ENCODE peak calls at places on chromosome 11, in nine cellular contexts. One of them, this sample, is unnamed.

GRCh38 chr11:120928506-120929062 is 95.3 kb upstream of the TBCEL start:
- DNase-seq in AG08396: no peak
- DNase-seq in NCI-H1417 treated with DMSO at 0.1 percent for 48 hours: no peak
- DNase-seq in DMS153: no peak
- DNase-seq in iPS-NIHi11: no peak
- DNase-seq in bronchial epithelial cell: no peak
- DNase-seq in retinal pigment epithelial cell: no peak
- DNase-seq in GM23248: no peak
- DNase-seq in skeletal muscle cell: no peak
- DNase-seq in this sample: no peak

GRCh38 chr11:117490911-117491310 is 163.3 kb downstream of the CEP164 start:
- DNase-seq in AG08396: no peak
- DNase-seq in NCI-H1417 treated with DMSO at 0.1 percent for 48 hours: no peak
- DNase-seq in DMS153: no peak
- DNase-seq in iPS-NIHi11: no peak
- DNase-seq in bronchial epithelial cell: no peak
- DNase-seq in retinal pigment epithelial cell: no peak
- DNase-seq in GM23248: no peak
- DNase-seq in skeletal muscle cell: no peak
- DNase-seq in this sample: no peak

GRCh38 chr11:29328961-29329441 is 687.8 kb downstream of the KCNA4 start:
- DNase-seq in AG08396: peak
- DNase-seq in NCI-H1417 treated with DMSO at 0.1 percent for 48 hours: peak
- DNase-seq in DMS153: peak
- DNase-seq in iPS-NIHi11: peak
- DNase-seq in bronchial epithelial cell: peak
- DNase-seq in retinal pigment epithelial cell: peak
- DNase-seq in GM23248: peak
- DNase-seq in skeletal muscle cell: no peak
- DNase-seq in this sample: no peak

GRCh38 chr11:19451609-19452008 is 210.9 kb upstream of the E2F8 start:
- DNase-seq in AG08396: no peak
- DNase-seq in NCI-H1417 treated with DMSO at 0.1 percent for 48 hours: no peak
- DNase-seq in DMS153: no peak
- DNase-seq in iPS-NIHi11: no peak
- DNase-seq in bronchial epithelial cell: no peak
- DNase-seq in retinal pigment epithelial cell: no peak
- DNase-seq in GM23248: no peak
- DNase-seq in skeletal muscle cell: no peak
- DNase-seq in this sample: no peak

GRCh38 chr11:11250470-11250869 is 102.6 kb downstream of the CSNK2A3 start:
- DNase-seq in AG08396: no peak
- DNase-seq in NCI-H1417 treated with DMSO at 0.1 percent for 48 hours: no peak
- DNase-seq in DMS153: no peak
- DNase-seq in iPS-NIHi11: no peak
- DNase-seq in bronchial epithelial cell: no peak
- DNase-seq in retinal pigment epithelial cell: no peak
- DNase-seq in GM23248: no peak
- DNase-seq in skeletal muscle cell: no peak
- DNase-seq in this sample: no peak

GRCh38 chr11:112795142-112795815 is 165.9 kb upstream of the NCAM1 start:
- DNase-seq in AG08396: peak
- DNase-seq in NCI-H1417 treated with DMSO at 0.1 percent for 48 hours: no peak
- DNase-seq in DMS153: no peak
- DNase-seq in iPS-NIHi11: peak
- DNase-seq in bronchial epithelial cell: peak
- DNase-seq in retinal pigment epithelial cell: no peak
- DNase-seq in GM23248: peak
- DNase-seq in skeletal muscle cell: no peak
- DNase-seq in this sample: peak

GRCh38 chr11:78062671-78063070 is 990 bp upstream of the THRSP start:
- DNase-seq in AG08396: no peak
- DNase-seq in NCI-H1417 treated with DMSO at 0.1 percent for 48 hours: no peak
- DNase-seq in DMS153: no peak
- DNase-seq in iPS-NIHi11: no peak
- DNase-seq in bronchial epithelial cell: no peak
- DNase-seq in retinal pigment epithelial cell: no peak
- DNase-seq in GM23248: no peak
- DNase-seq in skeletal muscle cell: no peak
- DNase-seq in this sample: no peak

GRCh38 chr11:82845336-82846036 is 54.7 kb downstream of the PRCP start:
- DNase-seq in AG08396: no peak
- DNase-seq in NCI-H1417 treated with DMSO at 0.1 percent for 48 hours: no peak
- DNase-seq in DMS153: no peak
- DNase-seq in iPS-NIHi11: no peak
- DNase-seq in bronchial epithelial cell: no peak
- DNase-seq in retinal pigment epithelial cell: no peak
- DNase-seq in GM23248: no peak
- DNase-seq in skeletal muscle cell: no peak
- DNase-seq in this sample: no peak

GRCh38 chr11:67292671-67293070 is 3.6 kb downstream of the ANKRD13D start:
- DNase-seq in AG08396: no peak
- DNase-seq in NCI-H1417 treated with DMSO at 0.1 percent for 48 hours: no peak
- DNase-seq in DMS153: no peak
- DNase-seq in iPS-NIHi11: no peak
- DNase-seq in bronchial epithelial cell: no peak
- DNase-seq in retinal pigment epithelial cell: no peak
- DNase-seq in GM23248: peak
- DNase-seq in skeletal muscle cell: no peak
- DNase-seq in this sample: no peak

GRCh38 chr11:9015677-9016076 is 11.9 kb upstream of the NRIP3 start:
- DNase-seq in AG08396: peak
- DNase-seq in NCI-H1417 treated with DMSO at 0.1 percent for 48 hours: no peak
- DNase-seq in DMS153: peak
- DNase-seq in iPS-NIHi11: peak
- DNase-seq in bronchial epithelial cell: peak
- DNase-seq in retinal pigment epithelial cell: no peak
- DNase-seq in GM23248: peak
- DNase-seq in skeletal muscle cell: peak
- DNase-seq in this sample: peak

GRCh38 chr11:76810151-76810853 is 27.1 kb downstream of the TSKU start:
- DNase-seq in AG08396: peak
- DNase-seq in NCI-H1417 treated with DMSO at 0.1 percent for 48 hours: no peak
- DNase-seq in DMS153: no peak
- DNase-seq in iPS-NIHi11: no peak
- DNase-seq in bronchial epithelial cell: peak
- DNase-seq in retinal pigment epithelial cell: no peak
- DNase-seq in GM23248: peak
- DNase-seq in skeletal muscle cell: no peak
- DNase-seq in this sample: no peak

GRCh38 chr11:76609736-76610370 is 60.7 kb downstream of the LRRC32 start:
- DNase-seq in AG08396: no peak
- DNase-seq in NCI-H1417 treated with DMSO at 0.1 percent for 48 hours: no peak
- DNase-seq in DMS153: no peak
- DNase-seq in iPS-NIHi11: no peak
- DNase-seq in bronchial epithelial cell: no peak
- DNase-seq in retinal pigment epithelial cell: no peak
- DNase-seq in GM23248: peak
- DNase-seq in skeletal muscle cell: no peak
- DNase-seq in this sample: peak

This sample was measured in H1.